ENCODE peak calls at places on chromosomes 3 and 15, in seven cellular contexts. V is caudate nucleus; E is CD8-positive, alpha-beta T cell; D is COR-L47; N is activated T-helper 1 cell treated with anti-CD3 and anti-CD28 coated beads, Interleukin-12 subunit alpha, Interleukin-12 subunit beta, Interleukin-2, Interleukin-4 antibody, amounts not matched to agents 30 ng/mL and 10 ng/mL and 1 ng/mL, durations not matched to agents 14 hours and 24 hours and 36 hours; B is NCI-H774; K is NCI-H1694. M is an unnamed sample.

GRCh38 chr3:30346927-30347320 is 259.5 kb upstream of the TGFBR2 start:
- DNase-seq in V (no peak), E (no peak), N (no peak), B (no peak), D (no peak), K (no peak), M (no peak)

GRCh38 chr15:38215707-38216106 is 36.9 kb upstream of the SPRED1 start:
- DNase-seq in N (no peak), K (no peak), V (no peak), D (no peak), B (no peak), E (no peak), M (no peak)

GRCh38 chr3:45182915-45183881 is 37.0 kb upstream of the CDCP1 start:
- DNase-seq in K (no peak), D (no peak), N (no peak), B (no peak), V (peak), E (no peak), M (peak)

GRCh38 chr3:114519415-114519814 is 225.6 kb downstream of the TIGIT start:
- DNase-seq in E (no peak), K (no peak), D (no peak), B (no peak), N (no peak), V (no peak), M (no peak)

GRCh38 chr3:55202320-55202719 is 274.5 kb upstream of the LRTM1 start:
- DNase-seq in N (no peak), V (no peak), E (no peak), B (no peak), K (no peak), D (no peak), M (no peak)

GRCh38 chr15:53477981-53478766 is 281.3 kb downstream of the WDR72 start:
- DNase-seq in N (no peak), E (no peak), B (no peak), K (no peak), V (no peak), D (no peak), M (no peak)

GRCh38 chr3:12577379-12577778 is 20.5 kb downstream of the MKRN2 start:
- DNase-seq in D (no peak), E (no peak), B (no peak), V (no peak), K (no peak), N (no peak), M (no peak)

GRCh38 chr3:142651711-142652110 is 55.5 kb downstream of the PLS1 start:
- DNase-seq in N (no peak), B (no peak), V (no peak), K (no peak), D (no peak), E (no peak), M (no peak)

GRCh38 chr3:127640031-127640355 is 11.0 kb downstream of the PODXL2 start:
- DNase-seq in N (no peak), K (no peak), D (no peak), E (no peak), B (no peak), V (no peak), M (no peak)

GRCh38 chr15:67835349-67836133 is 4.3 kb downstream of the RNU6-1 start:
- DNase-seq in B (no peak), E (no peak), D (no peak), V (no peak), N (no peak), K (no peak), M (no peak)

GRCh38 chr3:185280572-185281365 is 26.9 kb upstream of the EHHADH start:
- DNase-seq in B (peak), V (no peak), E (no peak), K (peak), D (peak), N (no peak), M (peak)

GRCh38 chr3:123834631-123835030 is 49.5 kb downstream of the MYLK start:
- DNase-seq in K (no peak), V (no peak), N (no peak), E (no peak), B (no peak), D (no peak), M (peak)

GRCh38 chr3:138625707-138626365 is 17.3 kb downstream of the FAIM start:
- DNase-seq in V (no peak), D (no peak), B (no peak), E (no peak), K (no peak), N (no peak), M (peak)

GRCh38 chr15:31047437-31047836 is 54.1 kb downstream of the TRPM1 start:
- DNase-seq in V (no peak), K (no peak), D (no peak), E (no peak), B (no peak), N (no peak), M (no peak)

GRCh38 chr3:134347516-134347915 is 26.7 kb downstream of the AMOTL2 start:
- DNase-seq in E (no peak), D (no peak), K (no peak), B (no peak), V (no peak), N (no peak), M (no peak)

GRCh38 chr3:185071401-185071800 is 81.5 kb downstream of the C3orf70 start:
- DNase-seq in N (no peak), V (no peak), E (no peak), D (no peak), B (no peak), K (no peak), M (no peak)

GRCh38 chr15:93072440-93073394 is 16.3 kb downstream of the RGMA start:
- DNase-seq in V (no peak), B (no peak), K (no peak), N (no peak), D (peak), E (no peak), M (no peak)

GRCh38 chr3:44069276-44069675 is 172.4 kb upstream of the TOPAZ1 start:
- DNase-seq in D (no peak), B (no peak), V (no peak), N (no peak), E (no peak), K (no peak), M (no peak)

GRCh38 chr3:40877651-40878463 is 321.4 kb upstream of the CTNNB1 start:
- DNase-seq in B (no peak), V (no peak), K (no peak), D (no peak), E (no peak), N (no peak), M (no peak)

GRCh38 chr15:65146438-65146837 is 12.8 kb upstream of the PDCD7 start:
- DNase-seq in K (no peak), V (no peak), E (no peak), D (no peak), B (no peak), N (no peak), M (no peak)

GRCh38 chr3:190265795-190266194 is 56.5 kb downstream of the CLDN1 start:
- DNase-seq in B (no peak), N (no peak), K (no peak), D (no peak), E (no peak), V (no peak), M (no peak)

GRCh38 chr3:123054422-123054821 is 12.4 kb upstream of the PDIA5 start:
- DNase-seq in N (no peak), B (no peak), E (no peak), V (no peak), D (no peak), K (no peak), M (no peak)

GRCh38 chr15:98067339-98067738 is 106.8 kb downstream of the ARRDC4 start:
- DNase-seq in N (no peak), B (no peak), V (no peak), E (no peak), D (no peak), K (no peak), M (no peak)

GRCh38 chr15:101615986-101616848 is 36.0 kb downstream of the TM2D3 start:
- DNase-seq in B (peak), E (no peak), N (no peak), K (peak), V (no peak), D (peak), M (no peak)

GRCh38 chr3:100650651-100651611 is 41.5 kb downstream of the ADGRG7 start:
- DNase-seq in V (no peak), E (no peak), K (no peak), N (no peak), B (no peak), D (no peak), M (peak)

M was measured in MM.1S.